ENCODE peak calls at places on chromosomes 11 and 22, in six cellular contexts. S, H, G, U, Z and A are unnamed samples.

GRCh38 chr11:29352273-29352672 is 664.6 kb downstream of the KCNA4 start:
- DNase-seq in H (no peak), G (no peak), U (no peak), Z (no peak), S (no peak), A (no peak)

GRCh38 chr11:99632969-99633368 is 612.2 kb downstream of the CNTN5 start:
- DNase-seq in H (no peak), G (no peak), U (no peak), S (no peak), Z (no peak), A (no peak)

GRCh38 chr11:15707971-15708370 is 593.2 kb downstream of the INSC start:
- DNase-seq in Z (no peak), H (no peak), G (no peak), U (no peak), S (peak), A (no peak)

GRCh38 chr11:133579165-133580031 is 47.1 kb upstream of the OPCML start:
- DNase-seq in H (no peak), S (peak), U (no peak), Z (no peak), G (peak), A (no peak)

GRCh38 chr11:65182258-65183170 is 786 bp downstream of the CAPN1 start:
- DNase-seq in Z (no peak), G (no peak), H (peak), S (no peak), U (peak), A (peak)

GRCh38 chr11:62552931-62553838 is 6.6 kb upstream of the AHNAK start:
- DNase-seq in H (peak), S (no peak), U (no peak), G (peak), Z (no peak), A (peak)

GRCh38 chr22:17814830-17815229 is 40.6 kb upstream of the BID start:
- DNase-seq in G (no peak), H (no peak), U (no peak), Z (no peak), S (no peak), A (no peak)

GRCh38 chr22:20803696-20804324 is 29.9 kb downstream of the SERPIND1 start:
- DNase-seq in Z (no peak), H (peak), G (peak), S (peak), U (peak), A (peak)

GRCh38 chr11:1203505-1204271 is 19.2 kb upstream of the MUC5B start:
- DNase-seq in S (peak), G (no peak), U (no peak), H (no peak), Z (no peak), A (no peak)

GRCh38 chr11:72789493-72790131 is 4.2 kb downstream of the STARD10 start:
- DNase-seq in S (peak), U (no peak), Z (no peak), G (no peak), H (no peak), A (no peak)

GRCh38 chr11:19739872-19740271 is 27.2 kb downstream of the NAV2 start:
- DNase-seq in G (peak), S (no peak), U (peak), Z (no peak), H (no peak), A (no peak)

GRCh38 chr11:79078999-79079398 is 361.8 kb downstream of the TENM4 start:
- DNase-seq in H (no peak), G (no peak), S (peak), U (no peak), Z (no peak), A (no peak)

GRCh38 chr11:108206969-108207682 is 15.3 kb downstream of the NPAT start:
- DNase-seq in Z (no peak), S (no peak), G (no peak), U (no peak), H (no peak), A (no peak)

GRCh38 chr11:99522467-99523173 is 501.9 kb downstream of the CNTN5 start:
- DNase-seq in H (no peak), G (no peak), S (no peak), U (no peak), Z (no peak), A (no peak)

GRCh38 chr11:31887180-31887579 is 76.1 kb upstream of the PAX6 start:
- DNase-seq in Z (no peak), U (no peak), S (peak), H (peak), G (peak), A (no peak)

GRCh38 chr11:70671083-70671482 is 272.8 kb downstream of the CTTN start:
- DNase-seq in G (no peak), Z (no peak), U (no peak), S (no peak), H (peak), A (peak)

GRCh38 chr11:73999581-74000306 is 9.1 kb downstream of the UCP3 start:
- DNase-seq in S (no peak), Z (no peak), U (no peak), G (no peak), H (no peak), A (no peak)

GRCh38 chr11:48058064-48058463 is 77.7 kb downstream of the PTPRJ start:
- DNase-seq in U (no peak), Z (no peak), S (no peak), G (no peak), H (no peak), A (no peak)

GRCh38 chr11:65393513-65394079 is 7.2 kb downstream of the FRMD8 start:
- DNase-seq in U (no peak), Z (no peak), G (no peak), S (no peak), H (no peak), A (no peak)

GRCh38 chr11:3840870-3841425 is at the start of gene RHOG:
- DNase-seq in H (peak), G (peak), U (peak), Z (no peak), S (peak), A (peak)

GRCh38 chr22:18048441-18048898 is 24.1 kb upstream of the MICAL3 start:
- DNase-seq in S (no peak), G (no peak), U (no peak), H (peak), Z (no peak), A (no peak)

GRCh38 chr22:28075260-28075981 is 156.4 kb upstream of the PITPNB start:
- DNase-seq in U (peak), H (no peak), Z (no peak), S (no peak), G (no peak), A (no peak)

GRCh38 chr11:20397281-20397680 is 9.8 kb downstream of the PRMT3 start:
- DNase-seq in H (peak), G (no peak), U (peak), Z (no peak), S (peak), A (peak)

GRCh38 chr11:70397336-70397982 is 870 bp upstream of the CTTN start:
- DNase-seq in G (peak), Z (no peak), U (peak), H (no peak), S (peak), A (no peak)

GRCh38 chr11:128689586-128689945 is 4.3 kb upstream of the FLI1 start:
- DNase-seq in U (no peak), H (no peak), S (no peak), Z (no peak), G (peak), A (no peak)

GRCh38 chr11:69874178-69874983 is 55.2 kb upstream of the FGF3 start:
- DNase-seq in S (peak), U (no peak), Z (no peak), G (no peak), H (no peak), A (no peak)

GRCh38 chr11:120940297-120940847 is 83.5 kb upstream of the TBCEL start:
- DNase-seq in S (no peak), G (no peak), Z (no peak), U (no peak), H (no peak), A (no peak)

GRCh38 chr11:132278801-132279574 is 908.6 kb downstream of the NTM start:
- DNase-seq in G (no peak), S (no peak), H (no peak), U (no peak), Z (peak), A (peak)

GRCh38 chr22:32327066-32327465 is 30.6 kb upstream of the RFPL3 start:
- DNase-seq in U (no peak), Z (no peak), S (no peak), G (no peak), H (no peak), A (peak)

GRCh38 chr22:26579331-26579886 is 10.5 kb downstream of the TPST2 start:
- DNase-seq in S (no peak), U (no peak), Z (peak), H (no peak), G (no peak), A (peak)

GRCh38 chr22:37951305-37951704 is 2.1 kb downstream of the C22orf23 start:
- DNase-seq in Z (no peak), G (no peak), U (peak), S (no peak), H (no peak), A (no peak)

GRCh38 chr11:108498816-108499408 is 728 bp upstream of the POGLUT3 start:
- DNase-seq in G (peak), U (no peak), H (no peak), S (no peak), Z (no peak), A (no peak)

GRCh38 chr11:8685820-8686219 is 3.2 kb downstream of the RPL27A start:
- DNase-seq in U (no peak), S (no peak), G (no peak), H (no peak), Z (no peak), A (no peak)

GRCh38 chr22:29716814-29717213 is 3.0 kb upstream of the CABP7 start:
- DNase-seq in H (peak), U (peak), G (peak), S (no peak), Z (no peak), A (peak)

GRCh38 chr11:32396991-32397390 is 38.3 kb downstream of the WT1 start:
- DNase-seq in H (no peak), S (no peak), Z (no peak), G (no peak), U (no peak), A (no peak)

GRCh38 chr22:37545703-37546435 is 14.4 kb upstream of the CDC42EP1 start:
- DNase-seq in H (peak), Z (no peak), G (peak), S (no peak), U (peak), A (no peak)

GRCh38 chr11:12196862-12197261 is 86.5 kb downstream of the MICAL2 start:
- DNase-seq in U (no peak), H (no peak), G (no peak), Z (no peak), S (no peak), A (no peak)

DNA sequence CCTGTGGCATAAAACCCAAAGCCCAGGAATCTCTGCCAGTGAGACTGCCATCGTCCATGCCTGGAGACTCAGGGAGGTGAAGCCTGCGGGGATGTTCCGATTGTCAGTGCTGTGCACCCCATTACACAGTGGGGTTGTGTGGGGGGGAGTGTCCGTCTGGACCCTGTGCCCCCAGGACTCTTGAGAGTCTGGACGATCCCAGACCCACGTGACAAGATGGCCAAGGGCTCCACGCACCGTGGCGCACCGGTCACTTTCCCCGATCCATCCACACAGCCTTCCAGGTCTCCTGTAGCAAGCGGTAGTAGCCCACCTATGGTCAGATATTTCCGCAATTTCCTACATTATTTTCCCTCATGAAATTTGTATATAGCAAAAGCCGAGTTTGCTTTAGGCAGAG is 20.9 kb upstream of the NRGN start:
- DNase-seq in G (no peak), Z (no peak), H (no peak), S (no peak), U (no peak), A (no peak)
- H3K4me3 ChIP-seq in G (peak), Z (no peak), H (no peak), S (no peak), U (no peak), A (no peak)

GRCh38 chr11:6055569-6055968 is 25.0 kb upstream of the OR56A1 start:
- DNase-seq in Z (no peak), S (no peak), G (no peak), H (no peak), U (no peak), A (no peak)
- TF ChIP-seq GABPA in Z (no peak), S (no peak), G (no peak), H (no peak), U (no peak), A (no peak)

GRCh38 chr11:93850585-93851018 is at the start of gene VSTM5:
- DNase-seq in U (no peak), Z (no peak), S (no peak), G (no peak), H (no peak), A (no peak)
- H3K4me3 ChIP-seq in U (peak), Z (no peak), S (no peak), G (peak), H (peak), A (no peak)

GRCh38 chr11:64120951-64121569 is 44.9 kb downstream of the MACROD1 start:
- DNase-seq in G (no peak), U (no peak), Z (no peak), S (no peak), H (no peak), A (no peak)
- TF ChIP-seq GABPA in G (no peak), U (no peak), Z (no peak), S (no peak), H (no peak), A (no peak)

GRCh38 chr11:21861314-21861713 is 331.6 kb upstream of the ANO5 start:
- DNase-seq in S (no peak), U (no peak), H (no peak), Z (no peak), G (no peak), A (no peak)
- H3K4me3 ChIP-seq in S (no peak), U (no peak), H (no peak), Z (no peak), G (no peak), A (no peak)

DNA sequence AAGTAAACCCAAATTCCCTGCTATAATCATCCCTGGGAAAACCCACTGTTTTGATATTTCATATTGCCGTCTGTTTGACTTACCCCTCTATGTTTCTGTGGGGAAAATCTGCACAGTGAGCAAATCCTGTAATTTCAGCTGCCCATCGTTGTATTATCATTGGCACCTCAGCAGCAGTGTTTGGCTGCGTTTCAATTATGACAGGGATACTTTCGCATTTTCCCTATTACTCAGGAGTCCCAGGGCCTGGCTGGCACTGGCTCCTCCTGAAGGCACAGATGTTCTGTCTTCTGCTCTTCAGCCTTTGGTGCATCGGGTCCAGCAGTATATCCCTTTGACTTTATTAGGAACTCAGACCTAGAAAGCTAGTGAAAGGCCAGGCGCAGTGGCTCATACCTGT is 12.2 kb upstream of the MMP12 start:
- DNase-seq in G (no peak), Z (no peak), S (no peak), H (no peak), U (no peak), A (no peak)
- TF ChIP-seq GABPA in G (no peak), Z (no peak), S (no peak), H (no peak), U (no peak), A (no peak)

GRCh38 chr22:42493393-42493792 is 26.2 kb downstream of the RRP7A start:
- DNase-seq in G (no peak), Z (no peak), H (no peak), U (no peak), S (no peak), A (no peak)
- H3K4me3 ChIP-seq in G (no peak), Z (no peak), H (no peak), U (no peak), S (no peak), A (no peak)

GRCh38 chr22:21837184-21837979 is 30.1 kb downstream of the MAPK1 start:
- DNase-seq in S (no peak), Z (no peak), G (no peak), U (peak), H (peak), A (no peak)
- TF ChIP-seq GABPA in S (no peak), Z (no peak), G (no peak), U (no peak), H (no peak), A (no peak)